ENCODE peak calls at places on chromosomes 16 and 17, in nine cellular contexts. U, S, L, R, I, A, H, D and M are unnamed samples.

GRCh38 chr17:47117386-47117785 is 71.7 kb downstream of the CDC27 start:
- DNase-seq in H (no peak), I (no peak), S (no peak), D (no peak), L (no peak), R (no peak), U (no peak), A (no peak), M (no peak)

GRCh38 chr16:63737633-63738032 is 1384.2 kb downstream of the CDH11 start:
- DNase-seq in I (no peak), R (no peak), S (no peak), A (no peak), H (no peak), U (no peak), D (no peak), L (no peak), M (no peak)

GRCh38 chr16:4825196-4825595 is 21.9 kb downstream of the GLYR1 start:
- DNase-seq in A (peak; percentile 80), I (no peak), R (no peak), D (no peak), L (no peak), H (no peak), S (no peak), U (no peak), M (no peak)

GRCh38 chr17:63476494-63476856 is 386 bp upstream of the ACE start:
- DNase-seq in L (peak; percentile 38), R (no peak), I (no peak), H (no peak), A (no peak), S (no peak), D (no peak), U (peak; percentile 22), M (no peak)

GRCh38 chr16:1297413-1297773 is 12.0 kb upstream of the UBE2I start:
- DNase-seq in L (no peak), S (no peak), A (no peak), H (no peak), R (no peak), D (no peak), I (no peak), U (no peak), M (no peak)

GRCh38 chr16:50697881-50698767 is 4.7 kb downstream of the NOD2 start:
- DNase-seq in L (no peak), I (no peak), S (no peak), U (peak; percentile 66), H (no peak), R (no peak), A (peak; percentile 54), D (no peak), M (peak; percentile 76)

GRCh38 chr17:17041018-17041521 is 1.2 kb upstream of the MPRIP start:
- DNase-seq in L (peak; percentile 61), R (peak; percentile 62), I (no peak), H (no peak), A (peak; percentile 65), U (no peak), S (no peak), D (no peak), M (no peak)

GRCh38 chr17:48470388-48471034 is 40.5 kb upstream of the SKAP1 start:
- DNase-seq in A (no peak), I (no peak), U (no peak), H (no peak), S (no peak), D (no peak), L (no peak), R (no peak), M (no peak)

GRCh38 chr17:43860927-43861622 is 14.1 kb downstream of the CD300LG start:
- DNase-seq in H (no peak), I (no peak), U (no peak), R (no peak), A (peak; percentile 88), S (peak; percentile 35), L (no peak), D (no peak), M (no peak)

GRCh38 chr17:19660219-19660870 is 11.8 kb downstream of the ALDH3A2 start:
- DNase-seq in S (no peak), D (no peak), L (no peak), R (no peak), H (no peak), I (no peak), A (no peak), U (no peak), M (no peak)

GRCh38 chr16:54957403-54957802 is 26.7 kb downstream of the IRX5 start:
- DNase-seq in I (no peak), L (peak; percentile 41), D (peak; percentile 26), S (no peak), H (peak; percentile 64), A (no peak), R (no peak), U (peak; percentile 61), M (no peak)

GRCh38 chr17:7393613-7394451 is 493 bp downstream of the PLSCR3 start:
- DNase-seq in I (no peak), D (no peak), S (no peak), U (peak; percentile 42), L (peak; percentile 43), R (no peak), A (peak; percentile 50), H (no peak), M (peak; percentile 50)

GRCh38 chr16:69381231-69381630 is 4.6 kb downstream of the TERF2 start:
- DNase-seq in D (no peak), I (no peak), U (no peak), L (no peak), A (no peak), H (peak; percentile 47), S (no peak), R (no peak), M (no peak)

GRCh38 chr16:23768581-23768980 is 13.8 kb downstream of the CHP2 start:
- DNase-seq in A (no peak), S (no peak), R (no peak), L (peak; percentile 27), H (no peak), D (no peak), I (no peak), U (no peak), M (no peak)